ENCODE peak calls at places on chromosomes 7 and 10, in eight cellular contexts. P is naive thymus-derived CD8-positive, alpha-beta T cell; F is thoracic aorta; G is Calu3; V is AG20443; I is MCF 10A; W is breast epithelium; L is NCI-H748 treated with DMSO at 0.1 percent for 48 hours. R is an unnamed sample.

GRCh38 chr10:8437896-8438295 is 383.4 kb downstream of the GATA3 start:
- DNase-seq in P (no peak), F (no peak), G (no peak), V (no peak), I (peak; percentile 11), W (no peak), L (no peak), R (no peak)

GRCh38 chr10:75547391-75548298 is 116.2 kb downstream of the LRMDA start:
- DNase-seq in P (no peak), F (no peak), G (no peak), V (peak; percentile 83), I (peak; percentile 17), W (no peak), L (no peak), R (no peak)

GRCh38 chr7:20835111-20835750 is 48.5 kb upstream of the SP8 start:
- DNase-seq in P (no peak), F (no peak), G (no peak), V (no peak), I (no peak), W (no peak), L (no peak), R (no peak)

GRCh38 chr7:96034940-96035727 is 262.8 kb downstream of the DYNC1I1 start:
- DNase-seq in P (no peak), F (no peak), G (no peak), V (no peak), I (no peak), W (no peak), L (peak; percentile 57), R (peak; percentile 83)

GRCh38 chr7:2005746-2006145 is 227.0 kb downstream of the MAD1L1 start:
- DNase-seq in P (no peak), F (no peak), G (no peak), V (no peak), I (no peak), W (no peak), L (no peak), R (no peak)

GRCh38 chr10:1882168-1882567 is 144.8 kb upstream of the ADARB2 start:
- DNase-seq in P (no peak), F (no peak), G (no peak), V (no peak), I (no peak), W (no peak), L (no peak), R (no peak)

GRCh38 chr7:130419652-130420051 is 21.2 kb downstream of the CEP41 start:
- DNase-seq in P (peak; percentile 32), F (no peak), G (no peak), V (no peak), I (peak; percentile 20), W (no peak), L (peak; percentile 70), R (no peak)

GRCh38 chr7:35465791-35466336 is 212.0 kb upstream of the TBX20 start:
- DNase-seq in P (no peak), F (no peak), G (no peak), V (no peak), I (no peak), W (no peak), L (no peak), R (no peak)

GRCh38 chr10:132752961-132753360 is 33.0 kb downstream of the NKX6-2 start:
- DNase-seq in P (no peak), F (no peak), G (no peak), V (no peak), I (no peak), W (no peak), L (no peak), R (no peak)

R was measured in COR-L47.